ENCODE peak calls at places on chromosome 11, in four cellular contexts. B is colonic mucosa, G is esophagus squamous epithelium, V is kidney. O is an unnamed sample.

GRCh38 chr11:27754035-27755017 is 54.1 kb upstream of the BDNF start:
- DNase-seq in B (no peak), G (no peak), V (no peak), O (peak; percentile 3)

GRCh38 chr11:83120328-83120727 is 36.6 kb upstream of the PCF11 start:
- DNase-seq in B (no peak), G (no peak), V (no peak), O (no peak)

GRCh38 chr11:72848846-72849466 is 34.7 kb downstream of the ATG16L2 start:
- DNase-seq in B (no peak), G (no peak), V (no peak), O (no peak)

GRCh38 chr11:134761361-134761760 is 349.3 kb upstream of the B3GAT1 start:
- DNase-seq in B (peak; percentile 7), G (no peak), V (no peak), O (no peak)

GRCh38 chr11:94128171-94128745 is 383 bp upstream of the PANX1 start:
- DNase-seq in B (no peak), G (no peak), V (peak; percentile 68), O (no peak)

GRCh38 chr11:117871160-117871559 is 5.3 kb downstream of the FXYD6 start:
- DNase-seq in B (no peak), G (no peak), V (no peak), O (no peak)

GRCh38 chr11:61917357-61918109 is at the start of gene RAB3IL1:
- DNase-seq in B (peak; percentile 61), G (no peak), V (peak; percentile 90), O (no peak)

GRCh38 chr11:64318694-64319420 is 936 bp downstream of the PRDX5 start:
- DNase-seq in B (no peak), G (no peak), V (no peak), O (no peak)

GRCh38 chr11:62402226-62402625 is 16.6 kb upstream of the SCGB1A1 start:
- DNase-seq in B (peak; percentile 61), G (no peak), V (no peak), O (no peak)

GRCh38 chr11:110160016-110160415 is 66.8 kb downstream of the ZC3H12C start:
- DNase-seq in B (no peak), G (no peak), V (no peak), O (no peak)

GRCh38 chr11:2559527-2560311 is 114.9 kb downstream of the KCNQ1 start:
- DNase-seq in B (no peak), G (no peak), V (peak; percentile 63), O (no peak)

GRCh38 chr11:126391970-126392637 is 36.6 kb downstream of the ST3GAL4 start:
- DNase-seq in B (no peak), G (no peak), V (no peak), O (no peak)

GRCh38 chr11:35523351-35523768 is 2.1 kb downstream of the PAMR1 start:
- DNase-seq in B (no peak), G (no peak), V (no peak), O (no peak)

GRCh38 chr11:12803086-12803826 is 129.0 kb downstream of the TEAD1 start:
- DNase-seq in B (no peak), G (no peak), V (no peak), O (no peak)
- H3K4me3 ChIP-seq in B (no peak overlapping the region), G (no peak overlapping the region), V (no peak overlapping the region), O (no peak overlapping the region)

DNA sequence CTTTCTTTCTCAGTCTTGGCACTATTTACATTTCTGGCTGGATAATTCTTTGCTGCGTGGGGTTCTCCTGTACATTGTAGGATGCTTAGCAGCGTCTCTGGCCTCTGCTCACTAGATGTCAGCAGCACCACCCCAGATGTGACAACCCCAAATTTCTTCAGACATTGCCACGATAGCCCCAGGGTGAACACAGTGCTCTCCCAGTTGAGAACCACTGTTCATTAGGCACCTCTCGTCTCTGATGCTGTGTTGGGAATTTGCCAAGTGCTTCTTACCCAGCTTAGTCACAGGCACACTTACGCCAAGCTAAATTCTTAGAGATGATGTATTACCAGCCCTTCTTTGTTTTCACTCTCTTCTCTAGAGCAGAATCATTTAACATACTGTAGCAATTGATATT is 9.4 kb downstream of the TRIM6 start:
- DNase-seq in B (no peak), G (no peak), V (no peak), O (no peak)
- TF ChIP-seq CTCF in B (no peak), G (no peak), V (no peak), O (peak; percentile 3)

DNA sequence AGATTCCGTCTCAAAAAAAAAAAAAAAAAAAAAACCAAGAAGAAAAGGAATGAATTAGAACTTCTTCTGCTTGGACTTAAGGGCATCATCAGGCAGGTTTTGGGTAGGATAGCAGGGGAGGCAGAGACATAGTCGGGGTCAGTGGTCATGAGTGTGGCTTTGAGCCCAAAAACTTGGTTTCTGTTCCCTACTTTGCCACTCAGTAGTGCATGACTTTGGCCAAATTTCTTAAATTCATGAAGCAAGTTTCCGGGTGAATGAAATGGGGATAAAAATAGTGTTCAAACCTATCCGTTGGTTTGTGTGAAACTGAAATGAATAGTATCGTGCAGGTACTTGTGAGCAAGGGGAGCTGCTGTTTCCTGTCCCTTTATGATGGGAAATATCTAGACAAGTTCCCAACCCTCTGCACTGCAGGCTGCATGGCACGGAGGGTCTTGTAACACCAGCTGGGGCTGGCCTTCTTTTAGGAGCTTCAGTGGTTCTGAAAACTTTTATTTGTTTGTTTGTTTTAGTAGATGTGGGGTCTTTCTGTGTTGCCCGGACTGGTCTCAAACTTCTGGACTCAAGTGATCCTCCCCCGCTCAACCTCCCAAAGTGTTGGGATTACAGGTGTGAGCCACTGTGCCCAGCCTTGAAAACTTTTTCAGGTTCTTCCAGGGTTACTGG is 18.4 kb downstream of the NEAT1 start:
- DNase-seq in B (no peak), G (no peak), V (peak; percentile 34), O (peak; percentile 92)
- H3K4me3 ChIP-seq in B (no peak overlapping the region), G (no peak overlapping the region), V (peak overlapping the region; percentile 26), O (no peak overlapping the region)

GRCh38 chr11:32447252-32447651 is 11.9 kb upstream of the WT1 start:
- DNase-seq in B (no peak), G (no peak), V (no peak), O (no peak)

GRCh38 chr11:32451808-32452207 is 16.5 kb upstream of the WT1 start:
- DNase-seq in B (no peak), G (no peak), V (no peak), O (no peak)

GRCh38 chr11:32446227-32446626 is 10.9 kb upstream of the WT1 start:
- DNase-seq in B (no peak), G (no peak), V (no peak), O (no peak)

GRCh38 chr11:32450372-32450771 is 15.0 kb upstream of the WT1 start:
- DNase-seq in B (no peak), G (no peak), V (no peak), O (no peak)

GRCh38 chr11:32448232-32448631 is 12.9 kb upstream of the WT1 start:
- DNase-seq in B (no peak), G (no peak), V (no peak), O (no peak)
- TF ChIP-seq CTCF in B (no peak), G (no peak), V (no peak), O (peak; percentile 25)

DNA sequence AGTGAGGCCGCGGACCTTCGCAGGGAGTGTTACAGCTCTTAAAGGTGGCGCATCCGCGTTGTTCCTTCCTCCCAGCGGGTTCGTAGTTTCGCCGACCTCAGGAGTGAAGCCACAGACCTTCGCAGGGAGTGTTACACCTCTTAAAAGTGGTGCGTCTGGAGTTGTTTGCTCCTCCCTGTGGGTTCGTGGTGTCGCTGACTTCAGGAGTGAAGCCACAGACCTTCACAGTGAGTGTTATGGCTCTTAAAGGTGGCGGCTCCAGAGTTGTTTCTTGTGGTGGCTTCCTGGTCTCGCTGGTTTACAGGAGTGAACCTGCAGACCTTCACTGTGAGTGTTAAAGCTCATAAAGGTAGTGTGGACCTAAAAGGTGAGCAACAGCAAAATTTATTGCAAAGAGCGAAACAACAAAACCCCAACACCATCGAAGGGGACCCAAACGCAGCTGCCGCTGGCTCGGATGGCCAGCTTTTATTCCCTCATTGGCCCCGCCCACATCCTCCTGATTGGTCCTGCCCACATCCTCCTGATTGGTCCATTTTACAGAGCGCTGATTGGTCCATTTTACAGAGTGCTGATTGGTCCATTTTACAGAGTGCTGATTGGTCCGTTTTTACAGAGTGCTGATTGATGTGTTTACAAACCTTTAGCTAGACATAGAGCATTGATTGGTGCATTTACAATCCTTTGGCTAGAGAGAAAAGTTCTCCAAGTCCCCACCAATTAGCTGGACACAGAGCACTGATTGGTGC is 1.2 kb upstream of the TMEM45B start:
- DNase-seq in B (no peak), G (no peak), V (no peak), O (no peak)
- H3K4me3 ChIP-seq in B (no peak overlapping the region), G (no peak overlapping the region), V (no peak overlapping the region), O (no peak overlapping the region)

DNA sequence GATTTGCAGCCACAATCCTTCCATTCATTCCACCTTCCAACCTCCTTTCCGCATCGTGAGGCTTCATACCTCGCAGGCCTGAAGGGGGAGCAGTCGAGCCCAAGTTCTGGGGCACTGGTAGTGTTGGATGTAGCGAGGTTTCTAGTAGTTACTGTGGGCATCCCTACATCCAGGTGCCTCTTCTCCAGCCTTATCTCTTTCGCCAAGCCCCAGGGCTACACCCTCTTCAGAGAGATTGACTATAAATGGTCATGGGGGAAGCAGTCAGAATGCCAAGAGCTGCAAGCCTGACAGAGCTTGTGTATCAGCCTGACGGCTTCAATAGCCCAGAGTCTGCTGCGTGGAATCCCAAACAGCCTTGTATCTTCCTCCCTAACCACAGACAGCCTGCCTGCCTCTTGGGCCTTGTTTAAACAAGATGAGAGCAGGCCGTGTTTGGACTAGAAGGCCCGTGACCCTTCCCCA is 28.9 kb downstream of the CLMP start:
- DNase-seq in B (peak; percentile 53), G (no peak), V (peak; percentile 87), O (no peak)
- TF ChIP-seq CTCF in B (peak; percentile 39), G (no peak), V (peak; percentile 42), O (peak; percentile 68)

GRCh38 chr11:31141804-31142203 is 227.7 kb downstream of the DCDC1 start:
- DNase-seq in B (no peak), G (no peak), V (no peak), O (no peak)

GRCh38 chr11:31139479-31139878 is 230.1 kb downstream of the DCDC1 start:
- DNase-seq in B (no peak), G (no peak), V (no peak), O (no peak)
- H3K4me3 ChIP-seq in B (no peak overlapping the region), G (no peak overlapping the region), V (no peak overlapping the region), O (no peak overlapping the region)

O was measured in GM12864.